ENCODE peak calls at places on chromosomes 2 and 18, in ten cellular contexts. P is ureter; I is WTC11; D is HTR-8/SVneo; U is HT-29; M is ACHN; H is activated CD4-positive, alpha-beta T cell treated with anti-CD3 and anti-CD28 coated beads, Interleukin-2, amount 50 U/mL, for 24 hours; N is germinal center; T is cardiac muscle cell; C is NAMALWA. Z is an unnamed sample.

GRCh38 chr2:88265352-88265960 is 95.3 kb downstream of the THNSL2 start:
- DNase-seq in N (no peak), H (no peak), T (peak), C (peak), U (peak), D (peak), I (no peak), M (peak), P (no peak), Z (no peak)

GRCh38 chr2:151049746-151050145 is 211.9 kb downstream of the RBM43 start:
- DNase-seq in U (peak), D (no peak), H (no peak), M (peak), P (no peak), T (peak), N (no peak), C (no peak), I (no peak), Z (no peak)

GRCh38 chr2:222912117-222912516 is 51.3 kb downstream of the ACSL3 start:
- DNase-seq in D (no peak), I (no peak), T (peak), P (no peak), N (peak), H (no peak), M (no peak), C (peak), U (no peak), Z (no peak)

GRCh38 chr2:100813527-100813926 is 6.4 kb upstream of the NPAS2 start:
- DNase-seq in D (no peak), I (no peak), M (no peak), N (no peak), P (no peak), C (no peak), T (peak), H (no peak), U (no peak), Z (no peak)

GRCh38 chr18:34222396-34223163 is 2.1 kb downstream of the NOL4 start:
- DNase-seq in D (no peak), H (no peak), U (no peak), T (no peak), N (no peak), I (peak), C (no peak), P (peak), M (no peak), Z (peak)

GRCh38 chr2:33276868-33277503 is 199.5 kb upstream of the RASGRP3 start:
- DNase-seq in N (no peak), U (no peak), I (no peak), C (no peak), D (no peak), H (no peak), P (no peak), M (no peak), T (no peak), Z (no peak)

GRCh38 chr2:42792087-42792582 is 248 bp downstream of the HAAO start:
- DNase-seq in T (no peak), I (no peak), C (no peak), H (no peak), M (no peak), U (no peak), N (peak), D (no peak), P (no peak), Z (no peak)

GRCh38 chr2:122643725-122644329 is 888.4 kb downstream of the TSN start:
- DNase-seq in U (peak), M (no peak), N (no peak), D (no peak), C (no peak), I (no peak), T (peak), P (no peak), H (no peak), Z (no peak)

GRCh38 chr18:49247786-49248185 is 212.7 kb downstream of the DYM start:
- DNase-seq in M (no peak), H (no peak), N (no peak), U (peak), P (no peak), C (no peak), D (no peak), I (no peak), T (peak), Z (no peak)

GRCh38 chr2:222903234-222904220 is 42.7 kb downstream of the ACSL3 start:
- DNase-seq in C (peak), T (peak), H (peak), P (no peak), M (peak), D (peak), I (no peak), N (peak), U (peak), Z (peak)

GRCh38 chr2:131155208-131155855 is 50.2 kb downstream of the PLEKHB2 start:
- DNase-seq in M (no peak), P (no peak), N (no peak), T (no peak), D (no peak), H (no peak), I (no peak), U (no peak), C (no peak), Z (no peak)

GRCh38 chr2:72035518-72036172 is 112.0 kb downstream of the CYP26B1 start:
- DNase-seq in M (no peak), T (peak), D (no peak), N (no peak), P (no peak), U (no peak), I (no peak), H (no peak), C (no peak), Z (peak)

GRCh38 chr2:239930378-239930777 is 94.8 kb downstream of the NDUFA10 start:
- DNase-seq in M (no peak), N (no peak), I (no peak), P (peak), H (no peak), U (no peak), T (no peak), D (no peak), C (no peak), Z (peak)

GRCh38 chr2:118524911-118525310 is 322.5 kb downstream of the EN1 start:
- DNase-seq in H (no peak), M (no peak), I (no peak), N (no peak), P (no peak), U (no peak), T (no peak), D (no peak), C (no peak), Z (no peak)

GRCh38 chr2:65031341-65032015 is 24.7 kb upstream of the CEP68 start:
- DNase-seq in M (no peak), U (peak), C (peak), D (no peak), H (no peak), N (peak), I (peak), P (no peak), T (peak), Z (no peak)

GRCh38 chr2:163736433-163737168 is 793 bp upstream of the FIGN start:
- DNase-seq in C (no peak), P (peak), D (peak), M (peak), I (peak), N (no peak), U (no peak), T (peak), H (no peak), Z (peak)

GRCh38 chr2:46351388-46352141 is 54.4 kb downstream of the EPAS1 start:
- DNase-seq in D (no peak), U (no peak), I (peak), H (peak), P (no peak), M (no peak), T (no peak), C (no peak), N (no peak), Z (no peak)

GRCh38 chr2:118850171-118850900 is 2.9 kb upstream of the EN1 start:
- DNase-seq in C (no peak), I (no peak), U (no peak), P (peak), N (no peak), M (no peak), D (no peak), T (no peak), H (no peak), Z (no peak)

Z was measured in WERI-Rb-1.